ENCODE peak calls at places on chromosomes 16 and 17, in eight cellular contexts. One of them, this sample, is unnamed.

GRCh38 chr17:57519199-57519598 is 225.9 kb downstream of the CCDC182 start:
- DNase-seq in fibroblast of villous mesenchyme: peak; percentile 68
- DNase-seq in Caco-2: peak; percentile 82
- DNase-seq in astrocyte of the cerebellum: no peak
- DNase-seq in SK-N-SH: no peak
- DNase-seq in vagina: no peak
- DNase-seq in CD8-positive, alpha-beta T cell: no peak
- DNase-seq in psoas muscle: no peak
- DNase-seq in this sample: no peak

GRCh38 chr17:31758646-31759045 is 100.4 kb downstream of the COPRS start:
- DNase-seq in fibroblast of villous mesenchyme: no peak
- DNase-seq in vagina: no peak
- DNase-seq in psoas muscle: no peak
- DNase-seq in Caco-2: no peak
- DNase-seq in SK-N-SH: no peak
- DNase-seq in astrocyte of the cerebellum: no peak
- DNase-seq in CD8-positive, alpha-beta T cell: no peak
- DNase-seq in this sample: no peak

GRCh38 chr16:89017956-89018604 is 41.1 kb upstream of the CBFA2T3 start:
- DNase-seq in vagina: no peak
- DNase-seq in SK-N-SH: no peak
- DNase-seq in CD8-positive, alpha-beta T cell: no peak
- DNase-seq in fibroblast of villous mesenchyme: no peak
- DNase-seq in Caco-2: no peak
- DNase-seq in astrocyte of the cerebellum: no peak
- DNase-seq in psoas muscle: no peak
- DNase-seq in this sample: no peak

GRCh38 chr16:89406277-89406888 is 84.0 kb downstream of the ANKRD11 start:
- DNase-seq in psoas muscle: peak; percentile 80
- DNase-seq in astrocyte of the cerebellum: no peak
- DNase-seq in SK-N-SH: no peak
- DNase-seq in CD8-positive, alpha-beta T cell: no peak
- DNase-seq in vagina: no peak
- DNase-seq in fibroblast of villous mesenchyme: no peak
- DNase-seq in Caco-2: no peak
- DNase-seq in this sample: no peak

GRCh38 chr16:13510425-13511151 is 409.4 kb upstream of the ERCC4 start:
- DNase-seq in astrocyte of the cerebellum: no peak
- DNase-seq in Caco-2: no peak
- DNase-seq in psoas muscle: no peak
- DNase-seq in SK-N-SH: no peak
- DNase-seq in CD8-positive, alpha-beta T cell: no peak
- DNase-seq in fibroblast of villous mesenchyme: no peak
- DNase-seq in vagina: no peak
- DNase-seq in this sample: no peak

GRCh38 chr17:74380086-74380958 is 13.0 kb downstream of the GPR142 start:
- DNase-seq in CD8-positive, alpha-beta T cell: no peak
- DNase-seq in psoas muscle: peak; percentile 80
- DNase-seq in fibroblast of villous mesenchyme: no peak
- DNase-seq in SK-N-SH: no peak
- DNase-seq in astrocyte of the cerebellum: no peak
- DNase-seq in Caco-2: peak; percentile 69
- DNase-seq in vagina: no peak
- DNase-seq in this sample: no peak

GRCh38 chr16:71847096-71847495 is 1.3 kb downstream of the ATXN1L start:
- DNase-seq in astrocyte of the cerebellum: no peak
- DNase-seq in CD8-positive, alpha-beta T cell: no peak
- DNase-seq in psoas muscle: no peak
- DNase-seq in vagina: no peak
- DNase-seq in fibroblast of villous mesenchyme: no peak
- DNase-seq in SK-N-SH: no peak
- DNase-seq in Caco-2: no peak
- DNase-seq in this sample: no peak

GRCh38 chr17:48149174-48150106 is 41.9 kb downstream of the SNX11 start:
- DNase-seq in SK-N-SH: peak; percentile 50
- DNase-seq in psoas muscle: no peak
- DNase-seq in astrocyte of the cerebellum: no peak
- DNase-seq in Caco-2: peak; percentile 66
- DNase-seq in CD8-positive, alpha-beta T cell: no peak
- DNase-seq in vagina: no peak
- DNase-seq in fibroblast of villous mesenchyme: peak; percentile 24
- DNase-seq in this sample: no peak

GRCh38 chr16:88759245-88759975 is 25.6 kb downstream of the PIEZO1 start:
- DNase-seq in SK-N-SH: no peak
- DNase-seq in vagina: no peak
- DNase-seq in Caco-2: no peak
- DNase-seq in fibroblast of villous mesenchyme: peak; percentile 86
- DNase-seq in astrocyte of the cerebellum: no peak
- DNase-seq in CD8-positive, alpha-beta T cell: no peak
- DNase-seq in psoas muscle: no peak
- DNase-seq in this sample: no peak

GRCh38 chr17:65560628-65561371 is 648 bp downstream of the AXIN2 start:
- DNase-seq in fibroblast of villous mesenchyme: peak; percentile 89
- DNase-seq in CD8-positive, alpha-beta T cell: peak; percentile 58
- DNase-seq in psoas muscle: peak; percentile 94
- DNase-seq in astrocyte of the cerebellum: peak; percentile 80
- DNase-seq in SK-N-SH: peak; percentile 92
- DNase-seq in Caco-2: peak; percentile 96
- DNase-seq in vagina: no peak
- DNase-seq in this sample: peak; percentile 66

GRCh38 chr17:10435096-10435495 is 13.3 kb upstream of the MYH8 start:
- DNase-seq in astrocyte of the cerebellum: no peak
- DNase-seq in vagina: no peak
- DNase-seq in CD8-positive, alpha-beta T cell: no peak
- DNase-seq in Caco-2: no peak
- DNase-seq in SK-N-SH: no peak
- DNase-seq in psoas muscle: no peak
- DNase-seq in fibroblast of villous mesenchyme: peak; percentile 12
- DNase-seq in this sample: no peak

GRCh38 chr16:85718153-85718477 is 29.4 kb upstream of the GINS2 start:
- DNase-seq in Caco-2: no peak
- DNase-seq in vagina: no peak
- DNase-seq in CD8-positive, alpha-beta T cell: no peak
- DNase-seq in psoas muscle: no peak
- DNase-seq in fibroblast of villous mesenchyme: no peak
- DNase-seq in SK-N-SH: no peak
- DNase-seq in astrocyte of the cerebellum: no peak
- DNase-seq in this sample: no peak
- TF ChIP-seq CTCF in Caco-2: no peak
- TF ChIP-seq CTCF in vagina: no peak
- TF ChIP-seq CTCF in CD8-positive, alpha-beta T cell: peak; percentile 42
- TF ChIP-seq CTCF in psoas muscle: no peak
- TF ChIP-seq CTCF in fibroblast of villous mesenchyme: no peak
- TF ChIP-seq CTCF in SK-N-SH: no peak
- TF ChIP-seq CTCF in astrocyte of the cerebellum: no peak
- TF ChIP-seq CTCF in this sample: no peak

GRCh38 chr17:77529328-77529650 is 388.5 kb downstream of the SEC14L1 start:
- DNase-seq in vagina: no peak
- DNase-seq in CD8-positive, alpha-beta T cell: no peak
- DNase-seq in SK-N-SH: no peak
- DNase-seq in fibroblast of villous mesenchyme: no peak
- DNase-seq in astrocyte of the cerebellum: no peak
- DNase-seq in Caco-2: no peak
- DNase-seq in psoas muscle: no peak
- DNase-seq in this sample: no peak

GRCh38 chr17:77527394-77527793 is 386.6 kb downstream of the SEC14L1 start:
- DNase-seq in fibroblast of villous mesenchyme: no peak
- DNase-seq in Caco-2: no peak
- DNase-seq in SK-N-SH: no peak
- DNase-seq in vagina: no peak
- DNase-seq in psoas muscle: no peak
- DNase-seq in CD8-positive, alpha-beta T cell: no peak
- DNase-seq in astrocyte of the cerebellum: no peak
- DNase-seq in this sample: no peak

GRCh38 chr17:77530591-77530990 is 389.8 kb downstream of the SEC14L1 start:
- DNase-seq in vagina: no peak
- DNase-seq in psoas muscle: peak; percentile 11
- DNase-seq in Caco-2: no peak
- DNase-seq in fibroblast of villous mesenchyme: no peak
- DNase-seq in CD8-positive, alpha-beta T cell: no peak
- DNase-seq in astrocyte of the cerebellum: no peak
- DNase-seq in SK-N-SH: no peak
- DNase-seq in this sample: no peak

GRCh38 chr17:77527836-77528505 is 387.2 kb downstream of the SEC14L1 start:
- DNase-seq in Caco-2: no peak
- DNase-seq in psoas muscle: peak; percentile 42
- DNase-seq in fibroblast of villous mesenchyme: no peak
- DNase-seq in SK-N-SH: peak; percentile 76
- DNase-seq in astrocyte of the cerebellum: no peak
- DNase-seq in CD8-positive, alpha-beta T cell: no peak
- DNase-seq in vagina: no peak
- DNase-seq in this sample: no peak

DNA sequence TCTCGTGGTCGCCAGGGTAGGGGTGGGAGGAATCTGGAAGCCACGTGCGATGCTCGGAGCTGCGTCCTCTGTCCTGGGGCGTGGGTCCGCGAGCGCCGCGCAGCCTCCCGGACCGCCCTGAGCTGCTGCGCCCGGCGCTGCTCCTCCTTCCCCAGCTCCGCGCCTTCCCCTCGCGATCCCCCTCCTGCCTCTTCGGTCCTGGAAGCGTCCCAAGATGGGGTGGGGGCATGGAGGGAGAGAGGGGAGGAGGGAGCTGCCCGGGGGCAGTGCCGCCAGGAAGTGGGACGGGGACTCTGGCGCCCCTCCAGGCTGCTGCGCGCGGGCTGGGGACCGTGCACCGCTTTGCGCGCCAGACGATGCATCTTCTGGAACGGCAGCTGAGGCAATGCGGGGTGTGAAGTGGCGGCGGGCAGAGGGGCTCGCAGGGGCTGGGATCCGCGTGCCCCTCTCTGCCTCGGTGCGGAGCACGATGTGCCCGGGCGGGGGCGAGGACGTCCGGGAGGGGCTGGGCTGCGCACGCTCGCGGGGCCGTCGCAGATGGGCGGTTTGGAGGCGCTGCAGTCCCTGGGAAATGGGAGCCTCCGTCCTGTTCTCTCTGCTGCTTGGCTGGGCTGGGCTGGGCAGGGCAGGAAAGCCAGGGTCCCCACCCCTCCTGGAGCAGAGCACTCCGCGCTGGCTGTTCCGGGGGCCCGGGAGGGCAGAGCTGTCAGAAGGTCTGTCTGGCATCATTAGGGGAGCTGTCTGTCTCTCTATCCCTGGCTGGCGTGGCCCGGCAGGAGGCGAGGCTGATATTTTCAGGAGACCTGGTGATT is 388.0 kb downstream of the SEC14L1 start:
- DNase-seq in Caco-2: no peak
- DNase-seq in vagina: no peak
- DNase-seq in SK-N-SH: peak; percentile 95
- DNase-seq in CD8-positive, alpha-beta T cell: peak; percentile 31
- DNase-seq in psoas muscle: peak; percentile 46
- DNase-seq in fibroblast of villous mesenchyme: no peak
- DNase-seq in astrocyte of the cerebellum: no peak
- DNase-seq in this sample: no peak
- H3K4me3 ChIP-seq in Caco-2: peak overlapping the region; percentile 38
- H3K4me3 ChIP-seq in vagina: peak overlapping the region; percentile 37
- H3K4me3 ChIP-seq in SK-N-SH: peak overlapping the region; percentile 43
- H3K4me3 ChIP-seq in CD8-positive, alpha-beta T cell: peak overlapping the region; percentile 15
- H3K4me3 ChIP-seq in psoas muscle: peak overlapping the region; percentile 41
- H3K4me3 ChIP-seq in fibroblast of villous mesenchyme: peak overlapping the region; percentile 40
- H3K4me3 ChIP-seq in astrocyte of the cerebellum: peak overlapping the region; percentile 38
- H3K4me3 ChIP-seq in this sample: peak overlapping the region; percentile 20

GRCh38 chr17:78726471-78727010 is 55.5 kb downstream of the CYTH1 start:
- DNase-seq in fibroblast of villous mesenchyme: no peak
- DNase-seq in Caco-2: no peak
- DNase-seq in vagina: no peak
- DNase-seq in psoas muscle: peak; percentile 39
- DNase-seq in SK-N-SH: no peak
- DNase-seq in CD8-positive, alpha-beta T cell: no peak
- DNase-seq in astrocyte of the cerebellum: no peak
- DNase-seq in this sample: no peak

GRCh38 chr17:78729636-78730035 is 52.4 kb downstream of the CYTH1 start:
- DNase-seq in fibroblast of villous mesenchyme: no peak
- DNase-seq in psoas muscle: no peak
- DNase-seq in astrocyte of the cerebellum: no peak
- DNase-seq in Caco-2: no peak
- DNase-seq in CD8-positive, alpha-beta T cell: no peak
- DNase-seq in vagina: no peak
- DNase-seq in SK-N-SH: no peak
- DNase-seq in this sample: no peak

GRCh38 chr17:78727057-78727456 is 55.0 kb downstream of the CYTH1 start:
- DNase-seq in fibroblast of villous mesenchyme: no peak
- DNase-seq in vagina: no peak
- DNase-seq in SK-N-SH: no peak
- DNase-seq in psoas muscle: no peak
- DNase-seq in astrocyte of the cerebellum: no peak
- DNase-seq in Caco-2: no peak
- DNase-seq in CD8-positive, alpha-beta T cell: no peak
- DNase-seq in this sample: no peak

GRCh38 chr17:78728495-78728894 is 53.6 kb downstream of the CYTH1 start:
- DNase-seq in psoas muscle: no peak
- DNase-seq in CD8-positive, alpha-beta T cell: no peak
- DNase-seq in astrocyte of the cerebellum: no peak
- DNase-seq in Caco-2: no peak
- DNase-seq in vagina: no peak
- DNase-seq in SK-N-SH: no peak
- DNase-seq in fibroblast of villous mesenchyme: no peak
- DNase-seq in this sample: no peak

GRCh38 chr17:78727476-78728229 is 54.4 kb downstream of the CYTH1 start:
- DNase-seq in astrocyte of the cerebellum: no peak
- DNase-seq in SK-N-SH: no peak
- DNase-seq in CD8-positive, alpha-beta T cell: no peak
- DNase-seq in Caco-2: no peak
- DNase-seq in psoas muscle: peak; percentile 42
- DNase-seq in vagina: no peak
- DNase-seq in fibroblast of villous mesenchyme: no peak
- DNase-seq in this sample: no peak
- TF ChIP-seq CTCF in astrocyte of the cerebellum: no peak
- TF ChIP-seq CTCF in SK-N-SH: no peak
- TF ChIP-seq CTCF in CD8-positive, alpha-beta T cell: no peak
- TF ChIP-seq CTCF in Caco-2: no peak
- TF ChIP-seq CTCF in psoas muscle: no peak
- TF ChIP-seq CTCF in vagina: no peak
- TF ChIP-seq CTCF in fibroblast of villous mesenchyme: no peak
- TF ChIP-seq CTCF in this sample: no peak

GRCh38 chr16:6884002-6884401 is 448.6 kb upstream of the RBFOX1 start:
- DNase-seq in Caco-2: no peak
- DNase-seq in CD8-positive, alpha-beta T cell: no peak
- DNase-seq in astrocyte of the cerebellum: no peak
- DNase-seq in psoas muscle: no peak
- DNase-seq in SK-N-SH: no peak
- DNase-seq in vagina: no peak
- DNase-seq in fibroblast of villous mesenchyme: no peak
- DNase-seq in this sample: no peak

GRCh38 chr16:6880263-6880662 is 452.4 kb upstream of the RBFOX1 start:
- DNase-seq in psoas muscle: no peak
- DNase-seq in CD8-positive, alpha-beta T cell: no peak
- DNase-seq in vagina: no peak
- DNase-seq in SK-N-SH: no peak
- DNase-seq in astrocyte of the cerebellum: no peak
- DNase-seq in fibroblast of villous mesenchyme: no peak
- DNase-seq in Caco-2: peak; percentile 40
- DNase-seq in this sample: no peak
- H3K4me3 ChIP-seq in psoas muscle: no peak overlapping the region
- H3K4me3 ChIP-seq in CD8-positive, alpha-beta T cell: no peak overlapping the region
- H3K4me3 ChIP-seq in vagina: no peak overlapping the region
- H3K4me3 ChIP-seq in SK-N-SH: no peak overlapping the region
- H3K4me3 ChIP-seq in astrocyte of the cerebellum: no peak overlapping the region
- H3K4me3 ChIP-seq in fibroblast of villous mesenchyme: no peak overlapping the region
- H3K4me3 ChIP-seq in Caco-2: no peak overlapping the region
- H3K4me3 ChIP-seq in this sample: no peak overlapping the region

This sample was measured in retinal pigment epithelial cell.